ENCODE peak calls at places on chromosome 9, in five cellular contexts. Z is GM23248, X is lung, Q is psoas muscle, H is memory B cell. T is an unnamed sample.

GRCh38 chr9:81833563-81834345 is 94.5 kb upstream of the SPATA31D4 start:
- DNase-seq in Z (peak), X (no peak), Q (no peak), H (no peak), T (peak)

GRCh38 chr9:119071636-119072035 is 297.6 kb downstream of the BRINP1 start:
- DNase-seq in Z (no peak), X (no peak), Q (no peak), H (no peak), T (no peak)

GRCh38 chr9:136542246-136543041 is 3.4 kb downstream of the NOTCH1 start:
- DNase-seq in Z (no peak), X (no peak), Q (no peak), H (no peak), T (no peak)

GRCh38 chr9:73202992-73203391 is 51.3 kb downstream of the ANXA1 start:
- DNase-seq in Z (no peak), X (no peak), Q (no peak), H (no peak), T (no peak)

GRCh38 chr9:89888233-89888632 is 283.4 kb downstream of the GADD45G start:
- DNase-seq in Z (no peak), X (no peak), Q (no peak), H (no peak), T (no peak)

GRCh38 chr9:73845954-73846690 is 651.0 kb upstream of the RORB start:
- DNase-seq in Z (no peak), X (no peak), Q (no peak), H (no peak), T (no peak)

GRCh38 chr9:15231788-15232635 is 75.0 kb downstream of the TTC39B start:
- DNase-seq in Z (peak), X (no peak), Q (no peak), H (no peak), T (no peak)

GRCh38 chr9:113390192-113390960 is 10.7 kb downstream of the ALAD start:
- DNase-seq in Z (no peak), X (no peak), Q (no peak), H (no peak), T (no peak)

GRCh38 chr9:107489687-107490605 is at the start of gene KLF4:
- DNase-seq in Z (peak), X (peak), Q (peak), H (peak), T (peak)

GRCh38 chr9:33687779-33688178 is 107.6 kb upstream of the PRSS3 start:
- DNase-seq in Z (no peak), X (no peak), Q (no peak), H (no peak), T (no peak)

GRCh38 chr9:35734096-35734495 is 1.6 kb downstream of the CREB3 start:
- DNase-seq in Z (peak), X (no peak), Q (no peak), H (no peak), T (peak)

GRCh38 chr9:100700689-100701318 is 122.9 kb downstream of the CAVIN4 start:
- DNase-seq in Z (peak), X (no peak), Q (no peak), H (no peak), T (no peak)

GRCh38 chr9:132672413-132672690 is 2.1 kb downstream of the GTF3C4 start:
- DNase-seq in Z (no peak), X (no peak), Q (no peak), H (no peak), T (peak)

GRCh38 chr9:87201316-87201715 is 254.0 kb upstream of the GAS1 start:
- DNase-seq in Z (peak), X (no peak), Q (no peak), H (no peak), T (peak)

GRCh38 chr9:38180631-38181030 is 111.6 kb upstream of the SHB start:
- DNase-seq in Z (no peak), X (no peak), Q (no peak), H (no peak), T (no peak)

GRCh38 chr9:34049630-34050384 is 1.1 kb upstream of the UBAP2 start:
- DNase-seq in Z (no peak), X (no peak), Q (no peak), H (no peak), T (no peak)

T was measured in HFFc6.